ENCODE peak calls at places on chromosome 17, in four cellular contexts. K is WTC11, X is K562, E is HepG2. F is an unnamed sample.

GRCh38 chr17:38434178-38434665 is 6.0 kb downstream of the ARHGAP23 start:
- DNase-seq in K (no peak), E (no peak), X (no peak), F (no peak)

GRCh38 chr17:39611441-39612112 is 3.9 kb upstream of the NEUROD2 start:
- DNase-seq in K (no peak), E (no peak), X (no peak), F (no peak)

GRCh38 chr17:31534223-31534888 is 142.9 kb downstream of the RAB11FIP4 start:
- DNase-seq in X (no peak), E (no peak), K (no peak), F (no peak)

GRCh38 chr17:34012709-34013375 is 242.2 kb upstream of the CCL2 start:
- DNase-seq in K (no peak), E (no peak), X (no peak), F (no peak)

GRCh38 chr17:45189002-45189401 is 27.3 kb downstream of the HEXIM2 start:
- DNase-seq in K (no peak), E (no peak), X (no peak), F (no peak)

GRCh38 chr17:44899074-44899782 is at the start of gene EFTUD2:
- DNase-seq in E (peak), K (peak), X (peak), F (peak)

GRCh38 chr17:21288581-21289017 is 4.1 kb downstream of the MAP2K3 start:
- DNase-seq in X (no peak), K (no peak), E (no peak), F (no peak)

GRCh38 chr17:45123930-45124796 is 8.2 kb downstream of the PLCD3 start:
- DNase-seq in X (peak), K (no peak), E (peak), F (no peak)

GRCh38 chr17:72466199-72466598 is 345.4 kb downstream of the SOX9 start:
- DNase-seq in E (peak), X (no peak), K (no peak), F (no peak)

GRCh38 chr17:44417553-44417952 is 28.1 kb upstream of the ITGA2B start:
- DNase-seq in E (peak), X (no peak), K (no peak), F (no peak)

GRCh38 chr17:18206962-18207361 is 18.5 kb upstream of the LLGL1 start:
- DNase-seq in X (no peak), K (no peak), E (no peak), F (no peak)

GRCh38 chr17:78332530-78332929 is 27.3 kb downstream of the SOCS3 start:
- DNase-seq in E (no peak), K (no peak), X (no peak), F (no peak)

GRCh38 chr17:35630530-35631148 is 43.5 kb downstream of the AP2B1 start:
- DNase-seq in E (no peak), X (no peak), K (no peak), F (no peak)

GRCh38 chr17:74260525-74260850 is 13.5 kb upstream of the DNAI2 start:
- DNase-seq in X (no peak), E (no peak), K (peak), F (no peak)

GRCh38 chr17:74259667-74260524 is 14.1 kb upstream of the DNAI2 start:
- DNase-seq in K (peak), X (no peak), E (no peak), F (no peak)

GRCh38 chr17:74267579-74267978 is 6.5 kb upstream of the DNAI2 start:
- DNase-seq in X (no peak), E (no peak), K (no peak), F (no peak)

GRCh38 chr17:74257311-74257710 is 16.7 kb upstream of the DNAI2 start:
- DNase-seq in K (no peak), X (no peak), E (no peak), F (no peak)

DNA sequence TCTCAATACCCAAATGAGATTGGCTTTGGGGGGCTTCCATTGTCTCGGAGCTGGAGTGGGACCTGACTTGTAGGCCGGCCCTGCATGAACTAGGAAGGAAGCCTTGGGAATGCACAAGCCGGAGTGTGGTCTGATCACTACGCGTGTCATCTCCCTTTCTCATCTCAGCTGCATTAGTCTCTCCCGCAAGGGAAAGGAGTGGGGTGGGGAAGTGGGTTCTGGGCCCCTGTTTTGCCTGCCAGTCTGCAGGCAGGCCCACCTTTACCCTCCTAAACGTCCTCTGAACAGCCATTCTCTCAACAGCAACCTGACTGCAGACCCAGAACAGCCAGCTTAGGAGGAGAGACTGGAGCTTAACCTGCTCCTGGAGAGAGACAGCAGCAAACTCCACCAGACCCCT is 11.4 kb upstream of the DNAI2 start:
- DNase-seq in K (no peak), E (no peak), X (no peak), F (no peak)
- TF ChIP-seq ELF4 in K (no peak), E (no peak), X (no peak), F (no peak)

GRCh38 chr17:62681939-62682381 is 54.5 kb downstream of the MRC2 start:
- DNase-seq in K (no peak), E (no peak), X (no peak), F (no peak)

GRCh38 chr17:62681061-62681938 is 53.8 kb downstream of the MRC2 start:
- DNase-seq in K (no peak), X (peak), E (no peak), F (no peak)

GRCh38 chr17:62678214-62678919 is 50.9 kb downstream of the MRC2 start:
- DNase-seq in X (no peak), E (no peak), K (no peak), F (no peak)

GRCh38 chr17:62679866-62680377 is 52.5 kb downstream of the MRC2 start:
- DNase-seq in K (peak), E (no peak), X (peak), F (no peak)

DNA sequence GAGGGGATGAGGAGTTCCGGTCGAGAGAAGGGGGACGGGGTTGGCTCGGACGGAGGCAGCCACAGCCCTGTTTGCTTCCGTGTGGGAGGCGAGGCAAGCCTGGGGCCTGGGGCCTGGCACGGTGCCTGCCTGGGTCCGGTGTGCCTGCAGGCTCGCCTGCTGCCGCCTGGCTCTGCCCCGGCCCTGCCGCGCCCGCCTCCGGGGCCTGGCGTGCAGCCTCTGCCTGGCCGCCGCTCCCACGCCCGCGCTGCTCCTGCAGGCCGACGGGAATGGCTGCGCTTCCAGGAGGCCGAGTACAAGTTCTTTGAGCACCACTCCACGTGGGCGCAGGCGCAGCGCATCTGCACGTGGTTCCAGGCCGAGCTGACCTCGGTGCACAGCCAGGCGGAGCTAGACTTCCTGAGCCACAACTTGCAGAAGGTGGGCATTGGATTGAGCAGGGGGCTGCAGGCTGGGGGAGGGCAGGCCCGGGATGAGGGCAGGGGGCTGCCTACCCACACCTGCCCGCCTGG is 53.1 kb downstream of the MRC2 start:
- DNase-seq in K (no peak), X (no peak), E (no peak), F (no peak)
- TF ChIP-seq ELF4 in K (no peak), X (no peak), E (no peak), F (no peak)

DNA sequence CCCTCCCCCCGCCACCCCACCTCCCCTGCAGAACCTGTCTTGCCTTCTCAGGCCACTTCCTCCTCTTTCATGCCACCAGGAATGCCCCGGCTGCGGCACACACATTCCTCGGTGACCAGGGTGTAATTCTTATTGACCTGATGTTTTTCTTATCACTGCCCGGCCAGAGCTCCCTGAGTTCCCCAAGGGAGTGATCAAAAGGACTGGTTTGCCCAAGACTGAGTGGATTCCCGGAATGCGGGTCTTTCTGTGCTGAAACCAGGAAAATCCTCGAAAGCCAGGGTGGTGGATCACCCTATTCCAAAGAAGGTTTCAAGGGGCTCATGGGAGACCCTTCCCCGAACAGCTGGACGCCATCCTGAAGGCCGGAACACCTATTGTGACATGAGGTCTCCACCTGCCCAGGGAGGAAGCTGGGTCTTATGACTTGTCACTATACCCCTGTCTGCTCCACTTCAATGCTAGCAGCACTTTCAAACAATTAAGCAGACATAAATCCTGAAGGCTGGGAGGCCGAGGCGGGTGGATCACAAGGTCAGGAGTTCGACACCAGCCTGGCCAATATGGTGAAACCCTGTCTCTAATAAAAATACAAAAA is 53.0 kb upstream of the RPL38 start:
- DNase-seq in E (no peak), X (no peak), K (no peak), F (no peak)
- TF ChIP-seq ELF4 in E (no peak), X (no peak), K (no peak), F (no peak)

GRCh38 chr17:50840311-50840851 is 5.0 kb downstream of the WFIKKN2 start:
- DNase-seq in K (no peak), E (no peak), X (no peak), F (no peak)
- TF ChIP-seq ELF4 in K (no peak), E (no peak), X (no peak), F (no peak)